ENCODE peak calls at places on chromosomes 11 and 22, in eight cellular contexts. U is SK-N-SH, J is ovary, C is HepG2, T is A549, Q is sigmoid colon, W is tibial nerve, K is stomach. M is an unnamed sample.
A peak's percentile ranks its signal among the peaks of the same experiment; 100 is the strongest.

GRCh38 chr11:70504246-70505020 is 106.1 kb downstream of the CTTN start:
- DNase-seq in U (no peak), J (no peak), C (no peak), T (no peak), Q (peak; percentile 50), W (no peak), K (no peak), M (no peak)

GRCh38 chr11:1303196-1303821 is 6.1 kb downstream of the TOLLIP start:
- DNase-seq in U (peak; percentile 59), J (no peak), C (no peak), T (peak; percentile 66), Q (no peak), W (no peak), K (peak; percentile 57), M (peak; percentile 65)

GRCh38 chr11:2444301-2445106 is at the start of the genes KCNQ1 and TRPM5:
- DNase-seq in U (peak; percentile 98), J (no peak), C (no peak), T (peak; percentile 28), Q (no peak), W (no peak), K (peak; percentile 88), M (peak; percentile 96)

GRCh38 chr11:2419638-2420501 is 19.3 kb downstream of the TSSC4 start:
- DNase-seq in U (peak; percentile 89), J (peak; percentile 82), C (peak; percentile 66), T (peak; percentile 79), Q (peak; percentile 89), W (peak; percentile 78), K (peak; percentile 84), M (peak; percentile 93)

GRCh38 chr11:123430736-123431356 is 777 bp downstream of the GRAMD1B start:
- DNase-seq in U (no peak), J (peak; percentile 59), C (no peak), T (peak; percentile 72), Q (peak; percentile 78), W (peak; percentile 41), K (peak; percentile 52), M (peak; percentile 79)

GRCh38 chr22:19579880-19580279 is 55.7 kb upstream of the CLDN5 start:
- DNase-seq in U (no peak), J (peak; percentile 47), C (no peak), T (no peak), Q (peak; percentile 74), W (no peak), K (no peak), M (no peak)

GRCh38 chr11:35145249-35145648 is 6.3 kb downstream of the CD44 start:
- DNase-seq in U (no peak), J (no peak), C (no peak), T (no peak), Q (no peak), W (no peak), K (peak; percentile 50), M (no peak)

GRCh38 chr22:33467718-33468117 is 409.5 kb upstream of the SYN3 start:
- DNase-seq in U (peak; percentile 15), J (no peak), C (no peak), T (no peak), Q (no peak), W (no peak), K (no peak), M (no peak)

GRCh38 chr22:20953668-20954500 is 13.2 kb upstream of the AIFM3 start:
- DNase-seq in U (no peak), J (no peak), C (peak; percentile 67), T (peak; percentile 16), Q (peak; percentile 66), W (peak; percentile 27), K (no peak), M (peak; percentile 36)

GRCh38 chr11:108616549-108616948 is 23.0 kb upstream of the EXPH5 start:
- DNase-seq in U (no peak), J (no peak), C (peak; percentile 49), T (peak; percentile 88), Q (no peak), W (no peak), K (no peak), M (no peak)

GRCh38 chr22:45151503-45151902 is 12.2 kb upstream of the NUP50 start:
- DNase-seq in U (no peak), J (no peak), C (no peak), T (no peak), Q (no peak), W (no peak), K (no peak), M (no peak)

GRCh38 chr11:75069473-75069872 is 27.2 kb downstream of the OR2AT4 start:
- DNase-seq in U (no peak), J (no peak), C (no peak), T (no peak), Q (no peak), W (no peak), K (no peak), M (no peak)

GRCh38 chr11:34830648-34831047 is 85.5 kb downstream of the APIP start:
- DNase-seq in U (peak; percentile 30), J (no peak), C (no peak), T (no peak), Q (no peak), W (no peak), K (no peak), M (peak; percentile 58)

GRCh38 chr11:119472186-119472855 is 49.3 kb upstream of the THY1 start:
- DNase-seq in U (no peak), J (no peak), C (peak; percentile 84), T (no peak), Q (no peak), W (no peak), K (peak; percentile 20), M (no peak)

GRCh38 chr11:1029051-1029450 is 7.5 kb downstream of the MUC6 start:
- DNase-seq in U (no peak), J (no peak), C (no peak), T (no peak), Q (no peak), W (no peak), K (no peak), M (peak; percentile 80)

GRCh38 chr11:6650980-6651379 is 4.6 kb downstream of the DCHS1 start:
- DNase-seq in U (no peak), J (no peak), C (no peak), T (no peak), Q (no peak), W (no peak), K (no peak), M (no peak)

GRCh38 chr11:746289-747175 is 732 bp upstream of the TALDO1 start:
- DNase-seq in U (no peak), J (peak; percentile 29), C (no peak), T (peak; percentile 45), Q (peak; percentile 65), W (no peak), K (no peak), M (no peak)

GRCh38 chr11:120021978-120022377 is 115.9 kb downstream of the TRIM29 start:
- DNase-seq in U (no peak), J (no peak), C (no peak), T (no peak), Q (no peak), W (no peak), K (no peak), M (no peak)

DNA sequence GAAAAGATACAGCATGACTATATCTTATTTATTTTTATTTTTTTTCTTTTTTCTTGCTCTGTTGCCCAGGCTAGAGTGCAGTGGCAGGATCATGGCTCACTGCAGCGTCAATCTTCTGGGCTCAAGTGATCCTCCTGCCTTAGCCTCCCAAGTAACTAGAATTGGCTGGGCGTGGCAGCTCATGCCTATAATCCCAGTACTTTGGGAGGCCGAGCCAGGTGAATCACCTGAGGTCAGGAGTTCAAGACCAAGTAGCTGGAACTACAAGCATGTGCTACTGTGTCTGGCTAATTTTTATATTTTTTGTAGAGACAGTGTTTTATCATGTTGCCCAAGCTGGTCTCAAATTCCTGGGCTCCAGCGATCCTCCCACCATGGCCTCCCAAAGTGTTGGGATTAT is 28.3 kb upstream of the CCDC134 start:
- DNase-seq in U (no peak), J (no peak), C (no peak), T (peak; percentile 16), Q (no peak), W (no peak), K (no peak), M (no peak)
- TF ChIP-seq EP300 in U (no peak), J (no peak), C (no peak), T (no peak), Q (no peak), W (no peak), K (no peak), M (no peak)

GRCh38 chr22:31345331-31346254 is 553 bp downstream of the PATZ1 start:
- DNase-seq in U (peak; percentile 98), J (peak; percentile 85), C (peak; percentile 70), T (peak; percentile 79), Q (peak; percentile 90), W (peak; percentile 71), K (peak; percentile 88), M (peak; percentile 98)
- TF ChIP-seq EP300 in U (no peak), J (no peak), C (no peak), T (no peak), Q (no peak), W (no peak), K (no peak), M (no peak)

GRCh38 chr11:61874460-61874809 is 16.9 kb downstream of the FADS3 start:
- DNase-seq in U (no peak), J (no peak), C (no peak), T (no peak), Q (no peak), W (no peak), K (no peak), M (peak; percentile 63)
- TF ChIP-seq EP300 in U (no peak), J (no peak), C (no peak), T (no peak), Q (no peak), W (no peak), K (no peak), M (no peak)

GRCh38 chr11:17489729-17490128 is 13.1 kb upstream of the ABCC8 start:
- DNase-seq in U (no peak), J (no peak), C (no peak), T (no peak), Q (no peak), W (no peak), K (no peak), M (no peak)
- TF ChIP-seq EP300 in U (no peak), J (no peak), C (no peak), T (no peak), Q (no peak), W (no peak), K (no peak), M (no peak)

DNA sequence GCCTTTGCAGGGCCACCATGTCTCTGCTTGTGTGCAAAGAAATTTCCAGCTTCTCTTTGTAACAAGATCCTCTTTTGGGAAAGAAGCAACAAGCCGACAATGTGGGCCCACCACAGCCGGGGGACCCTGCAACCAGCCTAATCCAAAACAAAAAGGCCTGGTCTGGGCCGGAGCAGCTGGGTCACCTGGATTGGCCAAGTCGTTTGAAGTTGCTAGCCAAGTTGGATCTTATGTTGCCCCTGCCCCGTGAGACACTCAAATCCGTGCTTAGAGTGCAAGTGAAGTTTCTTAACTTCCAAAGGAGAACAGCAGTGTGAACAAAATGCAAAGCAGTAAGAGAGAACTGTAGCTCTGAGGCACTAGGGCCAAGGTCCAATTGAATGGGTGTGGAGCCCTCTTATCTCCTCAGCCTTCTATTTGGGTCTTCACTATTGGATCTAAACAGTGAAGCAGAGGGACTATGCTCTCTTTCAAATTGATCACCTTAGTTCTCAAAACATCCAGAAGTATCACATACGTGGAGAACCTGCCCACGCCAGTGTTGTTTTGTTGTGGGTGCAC is 49.7 kb downstream of the C22orf31 start:
- DNase-seq in U (no peak), J (no peak), C (no peak), T (no peak), Q (no peak), W (no peak), K (no peak), M (no peak)
- TF ChIP-seq EP300 in U (no peak), J (no peak), C (no peak), T (no peak), Q (no peak), W (no peak), K (no peak), M (no peak)

M was measured in upper lobe of left lung.